ENCODE peak calls at places on chromosomes 16 and 17, in six cellular contexts. One of them, this sample, is unnamed. For H4K20me1, the result is how much of the 10 kb centered on the place peaks cover.

GRCh38 chr17:28368306-28368831 is 1.7 kb downstream of the VTN start:
- DNase-seq in DND-41: no peak
- DNase-seq in GM23248: no peak
- DNase-seq in keratinocyte: no peak
- DNase-seq in HCT116: no peak
- DNase-seq in fibroblast of lung: no peak
- DNase-seq in this sample: no peak

GRCh38 chr16:30005341-30006094 is 5.3 kb downstream of the DOC2A start:
- DNase-seq in DND-41: peak
- DNase-seq in GM23248: peak
- DNase-seq in keratinocyte: no peak
- DNase-seq in HCT116: no peak
- DNase-seq in fibroblast of lung: no peak
- DNase-seq in this sample: peak

GRCh38 chr17:16377804-16378400 is 3.0 kb upstream of the UBB start:
- DNase-seq in DND-41: no peak
- DNase-seq in GM23248: peak
- DNase-seq in keratinocyte: no peak
- DNase-seq in HCT116: no peak
- DNase-seq in fibroblast of lung: peak
- DNase-seq in this sample: peak

GRCh38 chr16:75000481-75001081 is 1.8 kb downstream of the ZNRF1 start:
- DNase-seq in DND-41: peak
- DNase-seq in GM23248: peak
- DNase-seq in keratinocyte: no peak
- DNase-seq in HCT116: no peak
- DNase-seq in fibroblast of lung: peak
- DNase-seq in this sample: peak

GRCh38 chr17:78828470-78829185 is 12.0 kb downstream of the USP36 start:
- DNase-seq in DND-41: no peak
- DNase-seq in GM23248: peak
- DNase-seq in keratinocyte: no peak
- DNase-seq in HCT116: peak
- DNase-seq in fibroblast of lung: peak
- DNase-seq in this sample: peak

GRCh38 chr16:89261691-89262563 is 44.4 kb downstream of the ZNF778 start:
- DNase-seq in DND-41: no peak
- DNase-seq in GM23248: no peak
- DNase-seq in keratinocyte: no peak
- DNase-seq in HCT116: no peak
- DNase-seq in fibroblast of lung: no peak
- DNase-seq in this sample: peak

GRCh38 chr16:63461248-63461841 is 1425.1 kb upstream of the CDH8 start:
- DNase-seq in DND-41: no peak
- DNase-seq in GM23248: peak
- DNase-seq in keratinocyte: no peak
- DNase-seq in HCT116: no peak
- DNase-seq in fibroblast of lung: peak
- DNase-seq in this sample: peak

GRCh38 chr17:8041980-8042379 is 3.1 kb downstream of the ALOX15B start:
- DNase-seq in DND-41: no peak
- DNase-seq in GM23248: no peak
- DNase-seq in keratinocyte: no peak
- DNase-seq in HCT116: no peak
- DNase-seq in fibroblast of lung: no peak
- DNase-seq in this sample: no peak

GRCh38 chr16:4675864-4676786 is 17.2 kb upstream of the NUDT16L1 start:
- DNase-seq in DND-41: peak
- DNase-seq in GM23248: no peak
- DNase-seq in keratinocyte: no peak
- DNase-seq in HCT116: no peak
- DNase-seq in fibroblast of lung: no peak
- DNase-seq in this sample: no peak

GRCh38 chr17:31048142-31048541 is 46.6 kb upstream of the NF1 start:
- DNase-seq in DND-41: no peak
- DNase-seq in GM23248: no peak
- DNase-seq in keratinocyte: no peak
- DNase-seq in HCT116: no peak
- DNase-seq in fibroblast of lung: no peak
- DNase-seq in this sample: no peak

GRCh38 chr17:16934133-16934795 is 37.7 kb downstream of the TNFRSF13B start:
- DNase-seq in DND-41: no peak
- DNase-seq in GM23248: no peak
- DNase-seq in keratinocyte: no peak
- DNase-seq in HCT116: no peak
- DNase-seq in fibroblast of lung: no peak
- DNase-seq in this sample: no peak

GRCh38 chr17:7851438-7852261 is 3.2 kb upstream of the TMEM88 start:
- DNase-seq in DND-41: peak
- DNase-seq in GM23248: peak
- DNase-seq in keratinocyte: no peak
- DNase-seq in HCT116: no peak
- DNase-seq in fibroblast of lung: peak
- DNase-seq in this sample: peak

GRCh38 chr17:14289162-14289561 is 11.7 kb upstream of the HS3ST3B1 start:
- DNase-seq in DND-41: no peak
- DNase-seq in GM23248: no peak
- DNase-seq in keratinocyte: no peak
- DNase-seq in HCT116: no peak
- DNase-seq in fibroblast of lung: no peak
- DNase-seq in this sample: no peak

GRCh38 chr16:25966172-25967097 is 274.7 kb downstream of the HS3ST4 start:
- DNase-seq in DND-41: no peak
- DNase-seq in GM23248: no peak
- DNase-seq in keratinocyte: no peak
- DNase-seq in HCT116: no peak
- DNase-seq in fibroblast of lung: no peak
- DNase-seq in this sample: no peak
- H4K20me1 ChIP-seq in DND-41: under half
- H4K20me1 ChIP-seq in GM23248: under half
- H4K20me1 ChIP-seq in keratinocyte: under half
- H4K20me1 ChIP-seq in HCT116: under half
- H4K20me1 ChIP-seq in fibroblast of lung: under half
- H4K20me1 ChIP-seq in this sample: under half

GRCh38 chr17:82253179-82253544 is 20.3 kb downstream of the CSNK1D start:
- DNase-seq in DND-41: no peak
- DNase-seq in GM23248: no peak
- DNase-seq in keratinocyte: no peak
- DNase-seq in HCT116: no peak
- DNase-seq in fibroblast of lung: no peak
- DNase-seq in this sample: no peak
- H4K20me1 ChIP-seq in DND-41: half or more
- H4K20me1 ChIP-seq in GM23248: under half
- H4K20me1 ChIP-seq in keratinocyte: under half
- H4K20me1 ChIP-seq in HCT116: under half
- H4K20me1 ChIP-seq in fibroblast of lung: under half
- H4K20me1 ChIP-seq in this sample: half or more

DNA sequence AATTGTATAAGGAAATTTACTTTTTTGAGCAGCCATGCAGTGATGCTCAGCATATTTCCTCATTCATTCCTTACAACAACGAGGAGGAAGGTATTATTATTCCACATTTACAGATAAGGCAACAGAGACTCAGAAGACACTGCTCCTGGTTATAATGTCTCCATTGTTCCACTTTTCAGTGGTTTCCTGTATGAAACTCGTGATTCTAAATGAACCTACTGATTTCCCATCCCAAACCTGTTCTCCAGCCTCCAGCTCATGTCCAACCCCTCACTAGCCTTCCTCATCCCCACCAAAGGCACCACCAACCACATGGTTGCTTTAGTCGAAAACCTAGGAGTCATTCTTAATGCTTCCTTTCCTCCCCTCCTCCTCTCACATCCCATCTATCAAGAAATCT is 12.5 kb upstream of the ERCC4 start:
- DNase-seq in DND-41: no peak
- DNase-seq in GM23248: no peak
- DNase-seq in keratinocyte: no peak
- DNase-seq in HCT116: no peak
- DNase-seq in fibroblast of lung: no peak
- DNase-seq in this sample: no peak
- H4K20me1 ChIP-seq in DND-41: under half
- H4K20me1 ChIP-seq in GM23248: under half
- H4K20me1 ChIP-seq in keratinocyte: under half
- H4K20me1 ChIP-seq in HCT116: under half
- H4K20me1 ChIP-seq in fibroblast of lung: under half
- H4K20me1 ChIP-seq in this sample: under half

GRCh38 chr17:57976594-57976993 is 11.5 kb downstream of the VEZF1 start:
- DNase-seq in DND-41: no peak
- DNase-seq in GM23248: no peak
- DNase-seq in keratinocyte: no peak
- DNase-seq in HCT116: no peak
- DNase-seq in fibroblast of lung: no peak
- DNase-seq in this sample: no peak
- H4K20me1 ChIP-seq in DND-41: under half
- H4K20me1 ChIP-seq in GM23248: under half
- H4K20me1 ChIP-seq in keratinocyte: under half
- H4K20me1 ChIP-seq in HCT116: under half
- H4K20me1 ChIP-seq in fibroblast of lung: under half
- H4K20me1 ChIP-seq in this sample: under half

GRCh38 chr17:81843713-81844326 is 9.0 kb upstream of the PPP1R27 start:
- DNase-seq in DND-41: no peak
- DNase-seq in GM23248: no peak
- DNase-seq in keratinocyte: no peak
- DNase-seq in HCT116: no peak
- DNase-seq in fibroblast of lung: no peak
- DNase-seq in this sample: no peak
- H4K20me1 ChIP-seq in DND-41: under half
- H4K20me1 ChIP-seq in GM23248: under half
- H4K20me1 ChIP-seq in keratinocyte: under half
- H4K20me1 ChIP-seq in HCT116: under half
- H4K20me1 ChIP-seq in fibroblast of lung: under half
- H4K20me1 ChIP-seq in this sample: under half

DNA sequence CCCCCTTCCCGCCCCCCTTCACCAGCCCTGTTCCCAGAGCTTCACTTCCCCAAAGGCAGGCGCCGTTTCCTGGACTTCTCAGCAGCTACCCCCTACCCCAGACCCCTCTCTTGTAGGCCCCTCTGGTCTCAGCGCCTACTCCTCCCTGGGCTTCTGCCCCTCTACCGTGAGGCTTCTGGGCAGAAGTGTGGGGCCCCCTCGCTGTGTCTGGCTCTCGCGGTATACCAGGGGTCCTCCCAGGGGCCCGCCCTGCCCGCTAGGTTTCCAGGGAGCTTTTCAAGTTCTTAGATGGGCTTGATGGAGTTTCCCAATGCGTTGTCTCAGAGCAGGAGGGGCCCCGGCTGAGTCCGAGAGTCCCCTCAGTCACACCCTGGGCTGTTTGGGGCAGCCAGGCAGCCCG is 247.1 kb downstream of the SEC14L1 start:
- DNase-seq in DND-41: no peak
- DNase-seq in GM23248: no peak
- DNase-seq in keratinocyte: no peak
- DNase-seq in HCT116: no peak
- DNase-seq in fibroblast of lung: no peak
- DNase-seq in this sample: no peak
- H4K20me1 ChIP-seq in DND-41: half or more
- H4K20me1 ChIP-seq in GM23248: under half
- H4K20me1 ChIP-seq in keratinocyte: half or more
- H4K20me1 ChIP-seq in HCT116: under half
- H4K20me1 ChIP-seq in fibroblast of lung: under half
- H4K20me1 ChIP-seq in this sample: half or more

DNA sequence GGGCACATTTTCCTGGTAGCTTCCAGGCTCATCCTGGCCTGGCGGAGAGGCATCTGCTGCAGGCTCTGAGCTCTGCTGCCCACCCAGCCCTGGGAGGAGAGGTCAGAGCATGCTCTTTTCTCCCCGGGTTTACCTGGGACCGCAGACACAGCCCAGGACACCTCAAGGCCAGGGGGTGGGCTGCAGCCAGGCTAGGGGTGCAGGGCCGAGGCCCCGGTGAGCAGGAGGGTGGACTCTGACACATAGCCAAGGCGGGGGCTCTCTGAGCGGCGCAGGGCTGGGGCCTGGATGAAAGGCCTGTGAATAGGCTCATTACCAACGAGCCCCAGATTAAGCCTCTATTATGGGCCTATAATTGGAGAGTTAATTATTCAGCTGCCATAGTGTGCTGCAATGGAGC is 42.7 kb downstream of the C16orf78 start:
- DNase-seq in DND-41: no peak
- DNase-seq in GM23248: no peak
- DNase-seq in keratinocyte: no peak
- DNase-seq in HCT116: no peak
- DNase-seq in fibroblast of lung: no peak
- DNase-seq in this sample: no peak
- H4K20me1 ChIP-seq in DND-41: under half
- H4K20me1 ChIP-seq in GM23248: under half
- H4K20me1 ChIP-seq in keratinocyte: under half
- H4K20me1 ChIP-seq in HCT116: under half
- H4K20me1 ChIP-seq in fibroblast of lung: under half
- H4K20me1 ChIP-seq in this sample: under half

This sample was measured in IMR-90.